ENCODE peak calls at places on chromosomes 16 and 17, in five cellular contexts. A, T, Y, G and K are unnamed samples.
A peak's percentile ranks its signal among the peaks of the same experiment; 100 is the strongest.

GRCh38 chr16:75065149-75065807 is 51.3 kb downstream of the LDHD start:
- DNase-seq in Y (no peak), A (no peak), G (no peak), T (no peak), K (no peak)

GRCh38 chr17:72152392-72152727 is 31.5 kb downstream of the SOX9 start:
- DNase-seq in Y (no peak), T (peak; percentile 43), A (no peak), G (no peak), K (no peak)

GRCh38 chr17:44900894-44901293 is 1.6 kb upstream of the EFTUD2 start:
- DNase-seq in T (peak; percentile 52), G (peak; percentile 83), A (no peak), Y (peak; percentile 89), K (no peak)

GRCh38 chr16:85415196-85415988 is 197.7 kb upstream of the GSE1 start:
- DNase-seq in Y (no peak), T (no peak), A (no peak), G (no peak), K (no peak)

GRCh38 chr17:77858291-77859034 is 100.0 kb upstream of the TNRC6C start:
- DNase-seq in Y (no peak), T (no peak), G (no peak), A (no peak), K (no peak)

GRCh38 chr17:13647551-13647950 is 45.8 kb upstream of the HS3ST3A1 start:
- DNase-seq in G (no peak), T (peak; percentile 31), Y (peak; percentile 60), A (no peak), K (no peak)

GRCh38 chr17:42857389-42857788 is 6.4 kb downstream of the AOC3 start:
- DNase-seq in A (no peak), Y (no peak), T (no peak), G (no peak), K (no peak)

GRCh38 chr16:35314298-35314697 is 1854.9 kb downstream of the TP53TG3F start:
- DNase-seq in T (no peak), A (no peak), Y (no peak), G (no peak), K (no peak)

GRCh38 chr17:35433075-35433894 is 985 bp upstream of the SLFN12 start:
- DNase-seq in T (peak; percentile 88), Y (peak; percentile 99), A (peak; percentile 56), G (peak; percentile 100), K (peak; percentile 32)

GRCh38 chr16:15509593-15510520 is 75.5 kb downstream of the BMERB1 start:
- DNase-seq in G (peak; percentile 27), A (no peak), T (peak; percentile 28), Y (peak; percentile 49), K (no peak)

GRCh38 chr17:68600123-68600880 is 865 bp downstream of the FAM20A start:
- DNase-seq in Y (no peak), G (no peak), A (peak; percentile 10), T (peak; percentile 48), K (peak; percentile 23)

GRCh38 chr17:6070280-6070894 is at the start of gene WSCD1:
- DNase-seq in Y (no peak), G (no peak), T (peak; percentile 72), A (peak; percentile 26), K (no peak)

GRCh38 chr17:37737081-37737480 is 7.8 kb downstream of the HNF1B start:
- DNase-seq in G (peak; percentile 23), Y (peak; percentile 9), A (no peak), T (no peak), K (no peak)

GRCh38 chr17:80845863-80846671 is 145.6 kb upstream of the CHMP6 start:
- DNase-seq in A (no peak), Y (no peak), G (no peak), T (no peak), K (no peak)

GRCh38 chr17:55384833-55385232 is 36.8 kb downstream of the MMD start:
- DNase-seq in T (no peak), Y (no peak), G (no peak), A (no peak), K (no peak)

GRCh38 chr17:44219126-44219635 is 294 bp downstream of the UBTF start:
- DNase-seq in G (peak; percentile 71), Y (peak; percentile 63), T (peak; percentile 87), A (peak; percentile 66), K (peak; percentile 66)

GRCh38 chr16:59046335-59046734 is 312.2 kb upstream of the GOT2 start:
- DNase-seq in A (no peak), G (peak; percentile 39), T (no peak), Y (no peak), K (no peak)